ENCODE peak calls at places on chromosomes 4 and X, in seven cellular contexts. One of them, this sample, is unnamed. For H3K27me3, the result is how much of the 10 kb centered on the place peaks cover.

GRCh38 chr4:92387459-92388069 is 83.8 kb downstream of the GRID2 start:
- DNase-seq in psoas muscle: no peak
- DNase-seq in small intestine: peak
- DNase-seq in fibroblast of lung: peak
- DNase-seq in lung: no peak
- DNase-seq in adipocyte: peak
- DNase-seq in HAP-1: peak
- DNase-seq in this sample: peak

GRCh38 chrX:123860983-123861382 is 1.1 kb downstream of the XIAP start:
- DNase-seq in psoas muscle: no peak
- DNase-seq in small intestine: no peak
- DNase-seq in fibroblast of lung: peak
- DNase-seq in lung: no peak
- DNase-seq in adipocyte: peak
- DNase-seq in HAP-1: no peak
- DNase-seq in this sample: no peak

GRCh38 chr4:142160509-142160908 is 524.1 kb downstream of the IL15 start:
- DNase-seq in psoas muscle: no peak
- DNase-seq in small intestine: no peak
- DNase-seq in fibroblast of lung: no peak
- DNase-seq in lung: no peak
- DNase-seq in adipocyte: no peak
- DNase-seq in HAP-1: no peak
- DNase-seq in this sample: no peak

GRCh38 chr4:8341691-8342090 is 72.1 kb downstream of the HTRA3 start:
- DNase-seq in psoas muscle: peak
- DNase-seq in small intestine: no peak
- DNase-seq in fibroblast of lung: no peak
- DNase-seq in lung: no peak
- DNase-seq in adipocyte: no peak
- DNase-seq in HAP-1: no peak
- DNase-seq in this sample: no peak

GRCh38 chrX:43456056-43456455 is 200.0 kb upstream of the MAOA start:
- DNase-seq in psoas muscle: no peak
- DNase-seq in small intestine: no peak
- DNase-seq in fibroblast of lung: no peak
- DNase-seq in lung: no peak
- DNase-seq in adipocyte: no peak
- DNase-seq in HAP-1: no peak
- DNase-seq in this sample: no peak

GRCh38 chr4:53151489-53151788 is 214.4 kb downstream of the SCFD2 start:
- DNase-seq in psoas muscle: no peak
- DNase-seq in small intestine: no peak
- DNase-seq in fibroblast of lung: no peak
- DNase-seq in lung: no peak
- DNase-seq in adipocyte: no peak
- DNase-seq in HAP-1: no peak
- DNase-seq in this sample: no peak

GRCh38 chrX:100731441-100732281 is at the start of gene SYTL4:
- DNase-seq in psoas muscle: peak
- DNase-seq in small intestine: peak
- DNase-seq in fibroblast of lung: no peak
- DNase-seq in lung: no peak
- DNase-seq in adipocyte: peak
- DNase-seq in HAP-1: peak
- DNase-seq in this sample: peak

GRCh38 chr4:4870493-4871266 is 11.2 kb downstream of the MSX1 start:
- DNase-seq in psoas muscle: no peak
- DNase-seq in small intestine: no peak
- DNase-seq in fibroblast of lung: no peak
- DNase-seq in lung: no peak
- DNase-seq in adipocyte: no peak
- DNase-seq in HAP-1: no peak
- DNase-seq in this sample: peak

GRCh38 chr4:19772581-19772980 is 479.1 kb upstream of the SLIT2 start:
- DNase-seq in psoas muscle: no peak
- DNase-seq in small intestine: no peak
- DNase-seq in fibroblast of lung: peak
- DNase-seq in lung: no peak
- DNase-seq in adipocyte: peak
- DNase-seq in HAP-1: no peak
- DNase-seq in this sample: no peak

GRCh38 chr4:54731552-54731951 is 73.8 kb downstream of the KIT start:
- DNase-seq in psoas muscle: no peak
- DNase-seq in small intestine: no peak
- DNase-seq in fibroblast of lung: no peak
- DNase-seq in lung: no peak
- DNase-seq in adipocyte: no peak
- DNase-seq in HAP-1: no peak
- DNase-seq in this sample: no peak

GRCh38 chr4:7845493-7846124 is 94.1 kb downstream of the AFAP1 start:
- DNase-seq in psoas muscle: no peak
- DNase-seq in small intestine: no peak
- DNase-seq in fibroblast of lung: peak
- DNase-seq in lung: no peak
- DNase-seq in adipocyte: no peak
- DNase-seq in HAP-1: no peak
- DNase-seq in this sample: peak

GRCh38 chrX:45351478-45351877 is 150.8 kb upstream of the DIPK2B start:
- DNase-seq in psoas muscle: no peak
- DNase-seq in small intestine: no peak
- DNase-seq in fibroblast of lung: peak
- DNase-seq in lung: no peak
- DNase-seq in adipocyte: peak
- DNase-seq in HAP-1: no peak
- DNase-seq in this sample: no peak

GRCh38 chrX:124555036-124555595 is 208.8 kb downstream of the SH2D1A start:
- DNase-seq in psoas muscle: no peak
- DNase-seq in small intestine: no peak
- DNase-seq in fibroblast of lung: peak
- DNase-seq in lung: no peak
- DNase-seq in adipocyte: peak
- DNase-seq in HAP-1: peak
- DNase-seq in this sample: no peak

GRCh38 chr4:44713125-44713524 is 13.2 kb downstream of the GNPDA2 start:
- DNase-seq in psoas muscle: no peak
- DNase-seq in small intestine: no peak
- DNase-seq in fibroblast of lung: no peak
- DNase-seq in lung: no peak
- DNase-seq in adipocyte: no peak
- DNase-seq in HAP-1: no peak
- DNase-seq in this sample: no peak

GRCh38 chr4:127124919-127125318 is 507.8 kb upstream of the INTU start:
- DNase-seq in psoas muscle: no peak
- DNase-seq in small intestine: no peak
- DNase-seq in fibroblast of lung: peak
- DNase-seq in lung: no peak
- DNase-seq in adipocyte: peak
- DNase-seq in HAP-1: peak
- DNase-seq in this sample: no peak

GRCh38 chr4:32106767-32107166 is 1386.6 kb downstream of the PCDH7 start:
- DNase-seq in psoas muscle: no peak
- DNase-seq in small intestine: no peak
- DNase-seq in fibroblast of lung: no peak
- DNase-seq in lung: no peak
- DNase-seq in adipocyte: no peak
- DNase-seq in HAP-1: no peak
- DNase-seq in this sample: no peak

GRCh38 chr4:26105815-26106699 is 192.0 kb downstream of the SMIM20 start:
- DNase-seq in psoas muscle: no peak
- DNase-seq in small intestine: no peak
- DNase-seq in fibroblast of lung: peak
- DNase-seq in lung: no peak
- DNase-seq in adipocyte: peak
- DNase-seq in HAP-1: no peak
- DNase-seq in this sample: no peak

GRCh38 chrX:107726809-107727534 is 48.6 kb downstream of the TSC22D3 start:
- DNase-seq in psoas muscle: peak
- DNase-seq in small intestine: no peak
- DNase-seq in fibroblast of lung: no peak
- DNase-seq in lung: no peak
- DNase-seq in adipocyte: no peak
- DNase-seq in HAP-1: no peak
- DNase-seq in this sample: no peak

GRCh38 chr4:72860766-72861165 is 208.8 kb downstream of the COX18 start:
- DNase-seq in psoas muscle: no peak
- DNase-seq in small intestine: no peak
- DNase-seq in fibroblast of lung: no peak
- DNase-seq in lung: no peak
- DNase-seq in adipocyte: no peak
- DNase-seq in HAP-1: no peak
- DNase-seq in this sample: no peak

GRCh38 chrX:23008431-23009099 is 8.8 kb downstream of the DDX53 start:
- DNase-seq in psoas muscle: no peak
- DNase-seq in small intestine: peak
- DNase-seq in fibroblast of lung: peak
- DNase-seq in lung: no peak
- DNase-seq in adipocyte: peak
- DNase-seq in HAP-1: peak
- DNase-seq in this sample: peak

GRCh38 chr4:139835006-139835405 is 169.4 kb downstream of the MGST2 start:
- DNase-seq in psoas muscle: no peak
- DNase-seq in small intestine: no peak
- DNase-seq in fibroblast of lung: no peak
- DNase-seq in lung: no peak
- DNase-seq in adipocyte: peak
- DNase-seq in HAP-1: no peak
- DNase-seq in this sample: no peak

GRCh38 chr4:101102114-101102752 is 245.1 kb downstream of the PPP3CA start:
- DNase-seq in psoas muscle: peak
- DNase-seq in small intestine: no peak
- DNase-seq in fibroblast of lung: peak
- DNase-seq in lung: no peak
- DNase-seq in adipocyte: peak
- DNase-seq in HAP-1: no peak
- DNase-seq in this sample: no peak

GRCh38 chrX:130665214-130665613 is 237.8 kb downstream of the ENOX2 start:
- DNase-seq in psoas muscle: no peak
- DNase-seq in small intestine: no peak
- DNase-seq in fibroblast of lung: no peak
- DNase-seq in lung: no peak
- DNase-seq in adipocyte: no peak
- DNase-seq in HAP-1: no peak
- DNase-seq in this sample: no peak

GRCh38 chr4:24611575-24611974 is 27.2 kb upstream of the DHX15 start:
- DNase-seq in psoas muscle: no peak
- DNase-seq in small intestine: no peak
- DNase-seq in fibroblast of lung: no peak
- DNase-seq in lung: no peak
- DNase-seq in adipocyte: no peak
- DNase-seq in HAP-1: no peak
- DNase-seq in this sample: no peak

GRCh38 chr4:8330821-8331566 is 61.4 kb downstream of the HTRA3 start:
- DNase-seq in psoas muscle: peak
- DNase-seq in small intestine: no peak
- DNase-seq in fibroblast of lung: peak
- DNase-seq in lung: no peak
- DNase-seq in adipocyte: no peak
- DNase-seq in HAP-1: no peak
- DNase-seq in this sample: no peak

GRCh38 chr4:187020681-187021080 is 297.0 kb upstream of the FAT1 start:
- DNase-seq in psoas muscle: no peak
- DNase-seq in small intestine: no peak
- DNase-seq in fibroblast of lung: no peak
- DNase-seq in lung: no peak
- DNase-seq in adipocyte: no peak
- DNase-seq in HAP-1: no peak
- DNase-seq in this sample: no peak
- H3K27me3 ChIP-seq in psoas muscle: under half
- H3K27me3 ChIP-seq in small intestine: under half
- H3K27me3 ChIP-seq in fibroblast of lung: under half
- H3K27me3 ChIP-seq in lung: under half
- H3K27me3 ChIP-seq in adipocyte: under half
- H3K27me3 ChIP-seq in HAP-1: under half
- H3K27me3 ChIP-seq in this sample: under half

GRCh38 chrX:71096702-71097032 is 1.0 kb downstream of the FOXO4 start:
- DNase-seq in psoas muscle: peak
- DNase-seq in small intestine: no peak
- DNase-seq in fibroblast of lung: no peak
- DNase-seq in lung: no peak
- DNase-seq in adipocyte: no peak
- DNase-seq in HAP-1: no peak
- DNase-seq in this sample: no peak

GRCh38 chrX:71095033-71095432 is 618 bp upstream of the FOXO4 start:
- DNase-seq in psoas muscle: no peak
- DNase-seq in small intestine: no peak
- DNase-seq in fibroblast of lung: no peak
- DNase-seq in lung: no peak
- DNase-seq in adipocyte: peak
- DNase-seq in HAP-1: no peak
- DNase-seq in this sample: peak

GRCh38 chrX:71098302-71098701 is 2.7 kb downstream of the FOXO4 start:
- DNase-seq in psoas muscle: peak
- DNase-seq in small intestine: peak
- DNase-seq in fibroblast of lung: peak
- DNase-seq in lung: peak
- DNase-seq in adipocyte: peak
- DNase-seq in HAP-1: peak
- DNase-seq in this sample: peak

GRCh38 chrX:71095555-71095970 is at the start of gene FOXO4:
- DNase-seq in psoas muscle: peak
- DNase-seq in small intestine: peak
- DNase-seq in fibroblast of lung: peak
- DNase-seq in lung: peak
- DNase-seq in adipocyte: peak
- DNase-seq in HAP-1: peak
- DNase-seq in this sample: no peak

GRCh38 chrX:71095971-71096701 is 485 bp downstream of the FOXO4 start:
- DNase-seq in psoas muscle: no peak
- DNase-seq in small intestine: peak
- DNase-seq in fibroblast of lung: no peak
- DNase-seq in lung: peak
- DNase-seq in adipocyte: no peak
- DNase-seq in HAP-1: peak
- DNase-seq in this sample: peak
- H3K4me3 ChIP-seq in psoas muscle: peak
- H3K4me3 ChIP-seq in small intestine: peak
- H3K4me3 ChIP-seq in fibroblast of lung: peak
- H3K4me3 ChIP-seq in lung: peak
- H3K4me3 ChIP-seq in adipocyte: peak
- H3K4me3 ChIP-seq in HAP-1: peak
- H3K4me3 ChIP-seq in this sample: peak

DNA sequence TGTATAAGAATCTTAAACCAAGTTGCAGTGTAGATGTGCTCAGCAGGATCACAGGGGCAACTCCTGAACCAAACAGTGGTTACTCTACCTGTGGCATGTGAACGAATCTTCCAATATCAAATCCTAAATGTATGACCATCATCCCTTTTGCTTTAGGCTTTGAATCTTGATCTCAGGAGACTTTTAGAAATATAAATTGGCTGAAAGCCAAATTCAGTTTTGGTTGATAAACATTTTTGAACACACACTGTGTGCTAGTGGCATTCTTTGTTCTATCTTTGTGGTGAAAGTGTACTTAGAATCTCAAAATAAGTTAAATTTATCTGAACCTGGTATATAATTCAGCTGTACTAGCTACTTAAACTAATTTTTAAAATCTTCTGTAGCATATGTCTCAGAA is 4.6 kb upstream of the ARHGAP6 start:
- DNase-seq in psoas muscle: no peak
- DNase-seq in small intestine: no peak
- DNase-seq in fibroblast of lung: no peak
- DNase-seq in lung: no peak
- DNase-seq in adipocyte: no peak
- DNase-seq in HAP-1: no peak
- DNase-seq in this sample: no peak
- H3K27me3 ChIP-seq in psoas muscle: under half
- H3K27me3 ChIP-seq in small intestine: under half
- H3K27me3 ChIP-seq in fibroblast of lung: under half
- H3K27me3 ChIP-seq in lung: under half
- H3K27me3 ChIP-seq in adipocyte: under half
- H3K27me3 ChIP-seq in HAP-1: under half
- H3K27me3 ChIP-seq in this sample: under half

GRCh38 chr4:40058854-40059253 is 2.2 kb downstream of the N4BP2 start:
- DNase-seq in psoas muscle: no peak
- DNase-seq in small intestine: no peak
- DNase-seq in fibroblast of lung: no peak
- DNase-seq in lung: no peak
- DNase-seq in adipocyte: no peak
- DNase-seq in HAP-1: peak
- DNase-seq in this sample: no peak
- H3K4me3 ChIP-seq in psoas muscle: no peak
- H3K4me3 ChIP-seq in small intestine: no peak
- H3K4me3 ChIP-seq in fibroblast of lung: no peak
- H3K4me3 ChIP-seq in lung: no peak
- H3K4me3 ChIP-seq in adipocyte: peak
- H3K4me3 ChIP-seq in HAP-1: peak
- H3K4me3 ChIP-seq in this sample: no peak